ENCODE peak calls at places on chromosomes 4 and X, in seven cellular contexts. X is GDM1, C is erythroblast, U is kidney tubule cell, Q is Peyer's patch, P is MV-4-11, G is LoVo. B is an unnamed sample.

GRCh38 chr4:186201535-186202230 is 10.3 kb downstream of the CYP4V2 start:
- DNase-seq in Q (peak), U (peak), G (no peak), X (peak), P (peak), C (peak), B (peak)

GRCh38 chr4:78079701-78080430 is 22.7 kb downstream of the FRAS1 start:
- DNase-seq in G (no peak), X (no peak), P (no peak), U (no peak), C (no peak), Q (no peak), B (no peak)

GRCh38 chr4:182111586-182111985 is 131.6 kb upstream of the TENM3 start:
- DNase-seq in X (no peak), Q (no peak), C (no peak), P (no peak), U (no peak), G (no peak), B (no peak)

GRCh38 chr4:130359537-130359936 is 1263.6 kb downstream of the C4orf33 start:
- DNase-seq in P (no peak), Q (no peak), C (peak), X (no peak), U (peak), G (no peak), B (no peak)

GRCh38 chr4:5943561-5943960 is 50.7 kb upstream of the CRMP1 start:
- DNase-seq in Q (no peak), C (no peak), X (no peak), P (no peak), U (no peak), G (no peak), B (no peak)

GRCh38 chrX:69093960-69094935 is 71.0 kb downstream of the PJA1 start:
- DNase-seq in C (peak), Q (no peak), P (peak), G (peak), X (peak), U (peak), B (no peak)

GRCh38 chr4:140932646-140933045 is 176.5 kb upstream of the TBC1D9 start:
- DNase-seq in P (no peak), C (no peak), Q (no peak), U (no peak), G (no peak), X (no peak), B (no peak)

GRCh38 chrX:19746919-19747671 is 140.3 kb downstream of the SH3KBP1 start:
- DNase-seq in P (no peak), X (no peak), Q (no peak), U (no peak), C (no peak), G (no peak), B (no peak)

GRCh38 chr4:177596035-177596434 is 153.8 kb upstream of the AGA start:
- DNase-seq in U (peak), Q (no peak), C (peak), P (peak), X (no peak), G (peak), B (no peak)

GRCh38 chr4:54433686-54434085 is 204.6 kb downstream of the PDGFRA start:
- DNase-seq in X (no peak), P (no peak), Q (no peak), U (no peak), G (no peak), C (peak), B (no peak)

GRCh38 chr4:171588146-171588545 is 225.1 kb upstream of the GALNTL6 start:
- DNase-seq in U (no peak), X (no peak), G (no peak), P (no peak), C (no peak), Q (no peak), B (no peak)

GRCh38 chr4:212438-213174 is 88.3 kb downstream of the ZNF718 start:
- DNase-seq in C (no peak), G (no peak), X (no peak), P (no peak), Q (no peak), U (peak), B (peak)

GRCh38 chr4:166088576-166088975 is 215.5 kb downstream of the TLL1 start:
- DNase-seq in Q (no peak), U (no peak), X (no peak), G (no peak), P (no peak), C (no peak), B (no peak)

GRCh38 chrX:71909956-71910355 is 689 bp upstream of the NHSL2 start:
- DNase-seq in G (no peak), C (peak), P (no peak), Q (no peak), X (no peak), U (peak), B (no peak)

GRCh38 chrX:120311632-120312000 is 355 bp upstream of the TMEM255A start:
- DNase-seq in P (no peak), C (peak), X (no peak), G (no peak), U (no peak), Q (no peak), B (no peak)

GRCh38 chrX:37423864-37424569 is 74.9 kb downstream of the PRRG1 start:
- DNase-seq in X (no peak), G (no peak), C (no peak), Q (no peak), P (no peak), U (peak), B (no peak)

GRCh38 chr4:143700060-143700419 is 435 bp downstream of the FREM3 start:
- DNase-seq in U (peak), Q (no peak), P (no peak), X (no peak), C (peak), G (no peak), B (no peak)

GRCh38 chr4:167111622-167112021 is 122.7 kb downstream of the SPOCK3 start:
- DNase-seq in Q (no peak), X (no peak), C (no peak), P (no peak), U (peak), G (no peak), B (no peak)

GRCh38 chr4:99723555-99724450 is 66.2 kb upstream of the C4orf54 start:
- DNase-seq in X (peak), P (peak), Q (peak), G (peak), U (peak), C (peak), B (peak)